ENCODE peak calls at places on chromosomes 7 and 10, in nine cellular contexts. One of them, this sample, is unnamed.
A peak's percentile ranks its signal among the peaks of the same experiment; 100 is the strongest.

GRCh38 chr7:44748948-44749731 is 493 bp downstream of the ZMIZ2 start:
- DNase-seq in HCT116: no peak
- DNase-seq in upper lobe of left lung: peak; percentile 75
- DNase-seq in prostate gland: no peak
- DNase-seq in suprapubic skin: no peak
- DNase-seq in stomach: no peak
- DNase-seq in transverse colon: no peak
- DNase-seq in sigmoid colon: no peak
- DNase-seq in HepG2: no peak
- DNase-seq in this sample: no peak

GRCh38 chr10:114486938-114487814 is 82.9 kb upstream of the AFAP1L2 start:
- DNase-seq in HCT116: no peak
- DNase-seq in upper lobe of left lung: no peak
- DNase-seq in prostate gland: no peak
- DNase-seq in suprapubic skin: no peak
- DNase-seq in stomach: no peak
- DNase-seq in transverse colon: no peak
- DNase-seq in sigmoid colon: no peak
- DNase-seq in HepG2: peak; percentile 32
- DNase-seq in this sample: no peak

GRCh38 chr10:8331387-8331786 is 276.9 kb downstream of the GATA3 start:
- DNase-seq in HCT116: no peak
- DNase-seq in upper lobe of left lung: no peak
- DNase-seq in prostate gland: no peak
- DNase-seq in suprapubic skin: no peak
- DNase-seq in stomach: no peak
- DNase-seq in transverse colon: no peak
- DNase-seq in sigmoid colon: no peak
- DNase-seq in HepG2: no peak
- DNase-seq in this sample: no peak

GRCh38 chr7:157517782-157518513 is 181.1 kb downstream of the DNAJB6 start:
- DNase-seq in HCT116: no peak
- DNase-seq in upper lobe of left lung: peak; percentile 38
- DNase-seq in prostate gland: no peak
- DNase-seq in suprapubic skin: no peak
- DNase-seq in stomach: peak; percentile 20
- DNase-seq in transverse colon: no peak
- DNase-seq in sigmoid colon: peak; percentile 46
- DNase-seq in HepG2: no peak
- DNase-seq in this sample: peak; percentile 61

GRCh38 chr7:82429408-82429807 is 14.2 kb downstream of the CACNA2D1 start:
- DNase-seq in HCT116: no peak
- DNase-seq in upper lobe of left lung: no peak
- DNase-seq in prostate gland: no peak
- DNase-seq in suprapubic skin: no peak
- DNase-seq in stomach: no peak
- DNase-seq in transverse colon: no peak
- DNase-seq in sigmoid colon: no peak
- DNase-seq in HepG2: no peak
- DNase-seq in this sample: no peak

GRCh38 chr7:45716380-45717203 is 142.4 kb downstream of the ADCY1 start:
- DNase-seq in HCT116: no peak
- DNase-seq in upper lobe of left lung: no peak
- DNase-seq in prostate gland: no peak
- DNase-seq in suprapubic skin: no peak
- DNase-seq in stomach: peak; percentile 24
- DNase-seq in transverse colon: no peak
- DNase-seq in sigmoid colon: no peak
- DNase-seq in HepG2: no peak
- DNase-seq in this sample: peak; percentile 68

GRCh38 chr7:27453702-27454405 is 208.8 kb downstream of the HIBADH start:
- DNase-seq in HCT116: no peak
- DNase-seq in upper lobe of left lung: no peak
- DNase-seq in prostate gland: no peak
- DNase-seq in suprapubic skin: no peak
- DNase-seq in stomach: no peak
- DNase-seq in transverse colon: no peak
- DNase-seq in sigmoid colon: no peak
- DNase-seq in HepG2: peak; percentile 60
- DNase-seq in this sample: no peak

GRCh38 chr7:2069472-2069860 is 163.3 kb downstream of the MAD1L1 start:
- DNase-seq in HCT116: no peak
- DNase-seq in upper lobe of left lung: no peak
- DNase-seq in prostate gland: no peak
- DNase-seq in suprapubic skin: no peak
- DNase-seq in stomach: no peak
- DNase-seq in transverse colon: no peak
- DNase-seq in sigmoid colon: no peak
- DNase-seq in HepG2: no peak
- DNase-seq in this sample: no peak

GRCh38 chr7:106772655-106773108 is 92.4 kb upstream of the PIK3CG start:
- DNase-seq in HCT116: peak; percentile 55
- DNase-seq in upper lobe of left lung: no peak
- DNase-seq in prostate gland: no peak
- DNase-seq in suprapubic skin: no peak
- DNase-seq in stomach: no peak
- DNase-seq in transverse colon: no peak
- DNase-seq in sigmoid colon: no peak
- DNase-seq in HepG2: no peak
- DNase-seq in this sample: no peak

GRCh38 chr10:3774814-3775670 is 10.0 kb downstream of the KLF6 start:
- DNase-seq in HCT116: peak; percentile 68
- DNase-seq in upper lobe of left lung: no peak
- DNase-seq in prostate gland: no peak
- DNase-seq in suprapubic skin: no peak
- DNase-seq in stomach: no peak
- DNase-seq in transverse colon: peak; percentile 47
- DNase-seq in sigmoid colon: peak; percentile 73
- DNase-seq in HepG2: no peak
- DNase-seq in this sample: no peak

GRCh38 chr7:70400829-70401380 is 731.0 kb upstream of the GALNT17 start:
- DNase-seq in HCT116: no peak
- DNase-seq in upper lobe of left lung: no peak
- DNase-seq in prostate gland: no peak
- DNase-seq in suprapubic skin: no peak
- DNase-seq in stomach: no peak
- DNase-seq in transverse colon: no peak
- DNase-seq in sigmoid colon: no peak
- DNase-seq in HepG2: no peak
- DNase-seq in this sample: no peak

GRCh38 chr10:1368772-1369171 is 312.6 kb downstream of the WDR37 start:
- DNase-seq in HCT116: peak; percentile 45
- DNase-seq in upper lobe of left lung: no peak
- DNase-seq in prostate gland: no peak
- DNase-seq in suprapubic skin: peak; percentile 75
- DNase-seq in stomach: peak; percentile 38
- DNase-seq in transverse colon: peak; percentile 31
- DNase-seq in sigmoid colon: no peak
- DNase-seq in HepG2: peak; percentile 28
- DNase-seq in this sample: no peak

GRCh38 chr10:102401735-102402511 is 6.4 kb downstream of the NFKB2 start:
- DNase-seq in HCT116: no peak
- DNase-seq in upper lobe of left lung: no peak
- DNase-seq in prostate gland: no peak
- DNase-seq in suprapubic skin: no peak
- DNase-seq in stomach: no peak
- DNase-seq in transverse colon: no peak
- DNase-seq in sigmoid colon: peak; percentile 89
- DNase-seq in HepG2: no peak
- DNase-seq in this sample: no peak

GRCh38 chr7:70134029-70134445 is 535.8 kb downstream of the AUTS2 start:
- DNase-seq in HCT116: no peak
- DNase-seq in upper lobe of left lung: no peak
- DNase-seq in prostate gland: no peak
- DNase-seq in suprapubic skin: no peak
- DNase-seq in stomach: no peak
- DNase-seq in transverse colon: no peak
- DNase-seq in sigmoid colon: no peak
- DNase-seq in HepG2: no peak
- DNase-seq in this sample: no peak

DNA sequence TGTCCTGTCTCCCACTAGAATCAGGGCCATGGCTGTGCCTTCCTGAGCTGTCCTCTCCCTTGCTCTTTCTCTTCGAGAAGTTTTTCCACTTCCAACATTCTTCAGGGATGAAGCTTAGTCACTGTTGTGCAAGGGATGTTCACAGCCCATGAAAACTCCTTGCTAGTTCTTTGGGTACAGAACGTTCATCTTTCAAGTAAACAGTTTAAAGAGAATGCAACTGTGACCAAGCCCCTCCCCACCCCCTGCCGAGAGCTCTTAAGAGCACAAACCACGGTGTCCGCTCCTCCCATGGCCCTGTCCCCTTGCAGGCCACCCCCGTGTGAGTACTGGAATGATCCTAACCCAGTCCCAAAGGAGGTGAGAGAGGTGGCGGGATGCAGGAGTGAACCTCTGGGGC is 161.1 kb upstream of the RHEB start:
- DNase-seq in HCT116: no peak
- DNase-seq in upper lobe of left lung: no peak
- DNase-seq in prostate gland: peak; percentile 58
- DNase-seq in suprapubic skin: no peak
- DNase-seq in stomach: peak; percentile 39
- DNase-seq in transverse colon: peak; percentile 43
- DNase-seq in sigmoid colon: peak; percentile 84
- DNase-seq in HepG2: no peak
- DNase-seq in this sample: no peak
- TF ChIP-seq POLR2AphosphoS5 in HCT116: no peak
- TF ChIP-seq POLR2AphosphoS5 in upper lobe of left lung: no peak
- TF ChIP-seq POLR2AphosphoS5 in prostate gland: peak; percentile 83
- TF ChIP-seq POLR2AphosphoS5 in suprapubic skin: no peak
- TF ChIP-seq POLR2AphosphoS5 in stomach: peak; percentile 88
- TF ChIP-seq POLR2AphosphoS5 in transverse colon: no peak
- TF ChIP-seq POLR2AphosphoS5 in sigmoid colon: no peak
- TF ChIP-seq POLR2AphosphoS5 in HepG2: no peak
- TF ChIP-seq POLR2AphosphoS5 in this sample: peak; percentile 37

GRCh38 chr10:43039629-43040481 is 37.0 kb upstream of the RET start:
- DNase-seq in HCT116: no peak
- DNase-seq in upper lobe of left lung: peak; percentile 59
- DNase-seq in prostate gland: no peak
- DNase-seq in suprapubic skin: peak; percentile 71
- DNase-seq in stomach: peak; percentile 20
- DNase-seq in transverse colon: no peak
- DNase-seq in sigmoid colon: peak; percentile 45
- DNase-seq in HepG2: no peak
- DNase-seq in this sample: no peak

GRCh38 chr10:43038783-43039628 is 37.9 kb upstream of the RET start:
- DNase-seq in HCT116: no peak
- DNase-seq in upper lobe of left lung: no peak
- DNase-seq in prostate gland: no peak
- DNase-seq in suprapubic skin: no peak
- DNase-seq in stomach: no peak
- DNase-seq in transverse colon: no peak
- DNase-seq in sigmoid colon: no peak
- DNase-seq in HepG2: no peak
- DNase-seq in this sample: no peak

GRCh38 chr10:43041422-43042342 is 35.2 kb upstream of the RET start:
- DNase-seq in HCT116: no peak
- DNase-seq in upper lobe of left lung: no peak
- DNase-seq in prostate gland: no peak
- DNase-seq in suprapubic skin: peak; percentile 70
- DNase-seq in stomach: peak; percentile 17
- DNase-seq in transverse colon: no peak
- DNase-seq in sigmoid colon: peak; percentile 45
- DNase-seq in HepG2: no peak
- DNase-seq in this sample: peak; percentile 63

GRCh38 chr10:43042503-43043341 is 34.1 kb upstream of the RET start:
- DNase-seq in HCT116: no peak
- DNase-seq in upper lobe of left lung: no peak
- DNase-seq in prostate gland: no peak
- DNase-seq in suprapubic skin: peak; percentile 72
- DNase-seq in stomach: peak; percentile 22
- DNase-seq in transverse colon: no peak
- DNase-seq in sigmoid colon: peak; percentile 47
- DNase-seq in HepG2: no peak
- DNase-seq in this sample: no peak

GRCh38 chr10:43040482-43041256 is 36.2 kb upstream of the RET start:
- DNase-seq in HCT116: no peak
- DNase-seq in upper lobe of left lung: no peak
- DNase-seq in prostate gland: no peak
- DNase-seq in suprapubic skin: peak; percentile 75
- DNase-seq in stomach: peak; percentile 23
- DNase-seq in transverse colon: no peak
- DNase-seq in sigmoid colon: peak; percentile 58
- DNase-seq in HepG2: no peak
- DNase-seq in this sample: no peak
- H3K4me3 ChIP-seq in HCT116: no peak overlapping the region
- H3K4me3 ChIP-seq in upper lobe of left lung: no peak overlapping the region
- H3K4me3 ChIP-seq in prostate gland: no peak overlapping the region
- H3K4me3 ChIP-seq in suprapubic skin: no peak overlapping the region
- H3K4me3 ChIP-seq in stomach: no peak overlapping the region
- H3K4me3 ChIP-seq in transverse colon: no peak overlapping the region
- H3K4me3 ChIP-seq in sigmoid colon: no peak overlapping the region
- H3K4me3 ChIP-seq in HepG2: no peak overlapping the region
- H3K4me3 ChIP-seq in this sample: no peak overlapping the region

GRCh38 chr10:109426987-109427386 is 496.3 kb downstream of the XPNPEP1 start:
- DNase-seq in HCT116: no peak
- DNase-seq in upper lobe of left lung: no peak
- DNase-seq in prostate gland: no peak
- DNase-seq in suprapubic skin: no peak
- DNase-seq in stomach: no peak
- DNase-seq in transverse colon: no peak
- DNase-seq in sigmoid colon: no peak
- DNase-seq in HepG2: no peak
- DNase-seq in this sample: no peak

GRCh38 chr10:109429956-109430760 is 493.2 kb downstream of the XPNPEP1 start:
- DNase-seq in HCT116: no peak
- DNase-seq in upper lobe of left lung: no peak
- DNase-seq in prostate gland: no peak
- DNase-seq in suprapubic skin: no peak
- DNase-seq in stomach: no peak
- DNase-seq in transverse colon: no peak
- DNase-seq in sigmoid colon: no peak
- DNase-seq in HepG2: no peak
- DNase-seq in this sample: no peak

GRCh38 chr10:109430844-109431243 is 492.5 kb downstream of the XPNPEP1 start:
- DNase-seq in HCT116: no peak
- DNase-seq in upper lobe of left lung: no peak
- DNase-seq in prostate gland: no peak
- DNase-seq in suprapubic skin: no peak
- DNase-seq in stomach: no peak
- DNase-seq in transverse colon: no peak
- DNase-seq in sigmoid colon: no peak
- DNase-seq in HepG2: no peak
- DNase-seq in this sample: no peak

GRCh38 chr10:109428775-109429480 is 494.4 kb downstream of the XPNPEP1 start:
- DNase-seq in HCT116: no peak
- DNase-seq in upper lobe of left lung: no peak
- DNase-seq in prostate gland: no peak
- DNase-seq in suprapubic skin: no peak
- DNase-seq in stomach: no peak
- DNase-seq in transverse colon: no peak
- DNase-seq in sigmoid colon: no peak
- DNase-seq in HepG2: no peak
- DNase-seq in this sample: no peak

GRCh38 chr10:109427421-109427820 is 495.9 kb downstream of the XPNPEP1 start:
- DNase-seq in HCT116: no peak
- DNase-seq in upper lobe of left lung: no peak
- DNase-seq in prostate gland: no peak
- DNase-seq in suprapubic skin: no peak
- DNase-seq in stomach: no peak
- DNase-seq in transverse colon: no peak
- DNase-seq in sigmoid colon: no peak
- DNase-seq in HepG2: no peak
- DNase-seq in this sample: no peak
- TF ChIP-seq POLR2AphosphoS5 in HCT116: no peak
- TF ChIP-seq POLR2AphosphoS5 in upper lobe of left lung: no peak
- TF ChIP-seq POLR2AphosphoS5 in prostate gland: no peak
- TF ChIP-seq POLR2AphosphoS5 in suprapubic skin: no peak
- TF ChIP-seq POLR2AphosphoS5 in stomach: no peak
- TF ChIP-seq POLR2AphosphoS5 in transverse colon: no peak
- TF ChIP-seq POLR2AphosphoS5 in sigmoid colon: no peak
- TF ChIP-seq POLR2AphosphoS5 in HepG2: no peak
- TF ChIP-seq POLR2AphosphoS5 in this sample: no peak

GRCh38 chr7:108455833-108456677 is at the start of gene NRCAM:
- DNase-seq in HCT116: no peak
- DNase-seq in upper lobe of left lung: peak; percentile 87
- DNase-seq in prostate gland: no peak
- DNase-seq in suprapubic skin: no peak
- DNase-seq in stomach: peak; percentile 44
- DNase-seq in transverse colon: peak; percentile 15
- DNase-seq in sigmoid colon: no peak
- DNase-seq in HepG2: no peak
- DNase-seq in this sample: peak; percentile 80
- H3K4me3 ChIP-seq in HCT116: no peak within 1 kb of the TSS
- H3K4me3 ChIP-seq in upper lobe of left lung: peak within 1 kb of the TSS; percentile 54
- H3K4me3 ChIP-seq in prostate gland: peak within 1 kb of the TSS; percentile 46
- H3K4me3 ChIP-seq in suprapubic skin: peak within 1 kb of the TSS; percentile 63
- H3K4me3 ChIP-seq in stomach: peak within 1 kb of the TSS; percentile 71
- H3K4me3 ChIP-seq in transverse colon: no peak within 1 kb of the TSS
- H3K4me3 ChIP-seq in sigmoid colon: peak within 1 kb of the TSS; percentile 38
- H3K4me3 ChIP-seq in HepG2: peak within 1 kb of the TSS; percentile 34
- H3K4me3 ChIP-seq in this sample: peak within 1 kb of the TSS; percentile 62

This sample was measured in spleen.